ENCODE peak calls at places on chromosomes 1 and 21, in seven cellular contexts. One of them, this sample, is unnamed.

GRCh38 chr1:8473121-8473891 is 155.4 kb downstream of the SLC45A1 start:
- DNase-seq in mesendoderm: no peak
- DNase-seq in H9: no peak
- DNase-seq in H1: no peak
- DNase-seq in IMR-90: no peak
- DNase-seq in trophoblast cell: no peak
- DNase-seq in mesenchymal stem cell: no peak
- DNase-seq in this sample: no peak

GRCh38 chr1:174269932-174270651 is 110.8 kb downstream of the RABGAP1L start:
- DNase-seq in mesendoderm: no peak
- DNase-seq in trophoblast cell: no peak
- DNase-seq in H9: no peak
- DNase-seq in IMR-90: no peak
- DNase-seq in mesenchymal stem cell: no peak
- DNase-seq in H1: no peak
- DNase-seq in this sample: no peak

GRCh38 chr1:2027961-2028583 is 8.9 kb downstream of the GABRD start:
- DNase-seq in IMR-90: no peak
- DNase-seq in H9: no peak
- DNase-seq in mesenchymal stem cell: no peak
- DNase-seq in mesendoderm: no peak
- DNase-seq in H1: no peak
- DNase-seq in trophoblast cell: no peak
- DNase-seq in this sample: no peak

GRCh38 chr1:93716974-93717373 is 35.3 kb upstream of the BCAR3 start:
- DNase-seq in trophoblast cell: no peak
- DNase-seq in mesenchymal stem cell: no peak
- DNase-seq in H9: no peak
- DNase-seq in IMR-90: peak; percentile 53
- DNase-seq in mesendoderm: peak; percentile 63
- DNase-seq in H1: no peak
- DNase-seq in this sample: no peak

GRCh38 chr1:60547821-60548220 is 474.3 kb upstream of the C1orf87 start:
- DNase-seq in mesendoderm: no peak
- DNase-seq in IMR-90: no peak
- DNase-seq in mesenchymal stem cell: no peak
- DNase-seq in H1: no peak
- DNase-seq in H9: no peak
- DNase-seq in trophoblast cell: no peak
- DNase-seq in this sample: no peak

GRCh38 chr1:67632811-67633478 is 52.1 kb upstream of the GADD45A start:
- DNase-seq in mesendoderm: no peak
- DNase-seq in mesenchymal stem cell: no peak
- DNase-seq in H1: peak; percentile 17
- DNase-seq in H9: no peak
- DNase-seq in trophoblast cell: peak; percentile 78
- DNase-seq in IMR-90: no peak
- DNase-seq in this sample: no peak

GRCh38 chr21:23887709-23888303 is 1719.5 kb downstream of the MRPL39 start:
- DNase-seq in H9: no peak
- DNase-seq in mesendoderm: no peak
- DNase-seq in mesenchymal stem cell: no peak
- DNase-seq in trophoblast cell: no peak
- DNase-seq in H1: no peak
- DNase-seq in IMR-90: no peak
- DNase-seq in this sample: no peak

GRCh38 chr1:8678688-8679410 is 138.6 kb downstream of the RERE start:
- DNase-seq in mesendoderm: no peak
- DNase-seq in trophoblast cell: no peak
- DNase-seq in mesenchymal stem cell: peak; percentile 58
- DNase-seq in IMR-90: no peak
- DNase-seq in H1: no peak
- DNase-seq in H9: no peak
- DNase-seq in this sample: no peak

GRCh38 chr1:6447016-6447817 is 18.8 kb downstream of the TNFRSF25 start:
- DNase-seq in H9: peak; percentile 83
- DNase-seq in mesenchymal stem cell: no peak
- DNase-seq in IMR-90: no peak
- DNase-seq in H1: peak; percentile 76
- DNase-seq in mesendoderm: peak; percentile 56
- DNase-seq in trophoblast cell: no peak
- DNase-seq in this sample: peak; percentile 72

GRCh38 chr1:45846931-45847330 is 43.5 kb downstream of the MAST2 start:
- DNase-seq in mesendoderm: no peak
- DNase-seq in H9: no peak
- DNase-seq in mesenchymal stem cell: peak; percentile 22
- DNase-seq in trophoblast cell: peak; percentile 58
- DNase-seq in H1: no peak
- DNase-seq in IMR-90: peak; percentile 59
- DNase-seq in this sample: no peak

GRCh38 chr1:230542054-230542453 is 100.2 kb upstream of the COG2 start:
- DNase-seq in mesenchymal stem cell: peak; percentile 45
- DNase-seq in H1: no peak
- DNase-seq in mesendoderm: no peak
- DNase-seq in H9: no peak
- DNase-seq in IMR-90: no peak
- DNase-seq in trophoblast cell: no peak
- DNase-seq in this sample: no peak

GRCh38 chr1:160143695-160144094 is 7.7 kb upstream of the ATP1A4 start:
- DNase-seq in mesendoderm: no peak
- DNase-seq in mesenchymal stem cell: no peak
- DNase-seq in H1: no peak
- DNase-seq in IMR-90: no peak
- DNase-seq in trophoblast cell: no peak
- DNase-seq in H9: no peak
- DNase-seq in this sample: no peak

GRCh38 chr1:184568148-184568547 is 181.3 kb downstream of the C1orf21 start:
- DNase-seq in H9: no peak
- DNase-seq in trophoblast cell: no peak
- DNase-seq in H1: no peak
- DNase-seq in mesenchymal stem cell: no peak
- DNase-seq in IMR-90: no peak
- DNase-seq in mesendoderm: no peak
- DNase-seq in this sample: no peak
- H3K4me2 ChIP-seq in H9: no peak overlapping the region
- H3K4me2 ChIP-seq in trophoblast cell: no peak overlapping the region
- H3K4me2 ChIP-seq in H1: no peak overlapping the region
- H3K4me2 ChIP-seq in mesenchymal stem cell: no peak overlapping the region
- H3K4me2 ChIP-seq in IMR-90: no peak overlapping the region
- H3K4me2 ChIP-seq in mesendoderm: no peak overlapping the region
- H3K4me2 ChIP-seq in this sample: no peak overlapping the region

DNA sequence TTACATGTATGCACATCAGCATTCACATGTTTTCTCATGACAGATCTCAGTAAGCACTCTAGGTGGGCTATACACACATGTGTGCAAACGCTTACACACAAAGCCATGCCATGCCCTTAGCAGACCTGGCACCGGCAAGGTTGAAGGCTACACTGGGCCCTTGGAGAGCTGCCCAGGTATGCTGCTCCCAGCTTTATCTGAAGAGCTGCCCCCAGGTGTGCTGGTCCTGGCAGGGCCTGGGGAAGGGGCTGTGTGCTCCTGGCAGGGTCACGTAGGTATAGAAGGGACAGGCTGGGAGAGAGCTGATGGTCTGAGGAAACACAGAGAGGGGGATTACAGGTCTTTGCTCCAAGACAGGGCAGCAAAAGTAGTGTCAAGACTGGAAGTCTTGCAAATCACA is 146.7 kb upstream of the VANGL1 start:
- DNase-seq in mesendoderm: no peak
- DNase-seq in mesenchymal stem cell: no peak
- DNase-seq in H1: peak; percentile 19
- DNase-seq in H9: no peak
- DNase-seq in trophoblast cell: no peak
- DNase-seq in IMR-90: no peak
- DNase-seq in this sample: no peak
- H3K4ac ChIP-seq in mesendoderm: no peak overlapping the region
- H3K4ac ChIP-seq in mesenchymal stem cell: no peak overlapping the region
- H3K4ac ChIP-seq in H1: no peak overlapping the region
- H3K4ac ChIP-seq in H9: no peak overlapping the region
- H3K4ac ChIP-seq in trophoblast cell: no peak overlapping the region
- H3K4ac ChIP-seq in IMR-90: peak overlapping the region; percentile 68
- H3K4ac ChIP-seq in this sample: no peak overlapping the region

DNA sequence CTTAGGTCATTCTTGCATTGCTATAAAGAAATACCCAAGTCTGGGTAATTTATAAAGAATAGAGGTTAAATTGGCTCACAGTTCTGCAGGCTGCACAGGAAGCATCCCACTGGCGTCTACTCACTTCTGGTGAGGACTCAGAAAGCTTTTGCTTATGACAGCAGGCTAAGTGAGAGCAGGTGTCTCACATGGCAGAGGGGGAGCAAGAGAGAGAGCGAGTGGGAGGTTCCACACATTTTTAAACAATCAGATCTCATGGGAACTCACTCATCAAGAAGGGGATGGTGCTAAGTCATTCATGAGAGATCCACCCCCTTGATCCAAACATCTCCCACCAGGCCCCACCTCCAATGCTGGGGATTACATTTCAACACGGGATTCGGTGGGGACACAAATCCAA is 13.6 kb upstream of the RGS4 start:
- DNase-seq in mesenchymal stem cell: no peak
- DNase-seq in mesendoderm: peak; percentile 19
- DNase-seq in IMR-90: no peak
- DNase-seq in H9: no peak
- DNase-seq in H1: no peak
- DNase-seq in trophoblast cell: no peak
- DNase-seq in this sample: no peak
- H3K4me1 ChIP-seq in mesenchymal stem cell: no peaks in the 10 kb centered on the region
- H3K4me1 ChIP-seq in mesendoderm: no peaks in the 10 kb centered on the region
- H3K4me1 ChIP-seq in IMR-90: peaks cover 4% of the 10 kb centered on the region
- H3K4me1 ChIP-seq in H9: no peaks in the 10 kb centered on the region
- H3K4me1 ChIP-seq in H1: no peaks in the 10 kb centered on the region
- H3K4me1 ChIP-seq in trophoblast cell: no peaks in the 10 kb centered on the region
- H3K4me1 ChIP-seq in this sample: peaks cover 3% of the 10 kb centered on the region

GRCh38 chr1:17523487-17524029 is 15.9 kb upstream of the ARHGEF10L start:
- DNase-seq in H9: no peak
- DNase-seq in IMR-90: no peak
- DNase-seq in H1: no peak
- DNase-seq in trophoblast cell: no peak
- DNase-seq in mesenchymal stem cell: no peak
- DNase-seq in mesendoderm: no peak
- DNase-seq in this sample: no peak

GRCh38 chr1:17520473-17521319 is 18.8 kb upstream of the ARHGEF10L start:
- DNase-seq in mesendoderm: no peak
- DNase-seq in H1: no peak
- DNase-seq in trophoblast cell: no peak
- DNase-seq in IMR-90: no peak
- DNase-seq in mesenchymal stem cell: no peak
- DNase-seq in H9: no peak
- DNase-seq in this sample: no peak

GRCh38 chr1:17521946-17522612 is 17.4 kb upstream of the ARHGEF10L start:
- DNase-seq in H9: peak; percentile 50
- DNase-seq in trophoblast cell: no peak
- DNase-seq in mesendoderm: no peak
- DNase-seq in IMR-90: no peak
- DNase-seq in mesenchymal stem cell: no peak
- DNase-seq in H1: peak; percentile 67
- DNase-seq in this sample: no peak

GRCh38 chr1:17516303-17517214 is 22.9 kb upstream of the ARHGEF10L start:
- DNase-seq in mesenchymal stem cell: no peak
- DNase-seq in mesendoderm: peak; percentile 47
- DNase-seq in H9: no peak
- DNase-seq in trophoblast cell: no peak
- DNase-seq in IMR-90: no peak
- DNase-seq in H1: no peak
- DNase-seq in this sample: no peak

GRCh38 chr1:17520041-17520440 is 19.5 kb upstream of the ARHGEF10L start:
- DNase-seq in trophoblast cell: peak; percentile 86
- DNase-seq in H9: no peak
- DNase-seq in mesendoderm: no peak
- DNase-seq in IMR-90: no peak
- DNase-seq in H1: no peak
- DNase-seq in mesenchymal stem cell: no peak
- DNase-seq in this sample: no peak
- H3K4me2 ChIP-seq in trophoblast cell: no peak overlapping the region
- H3K4me2 ChIP-seq in H9: no peak overlapping the region
- H3K4me2 ChIP-seq in mesendoderm: no peak overlapping the region
- H3K4me2 ChIP-seq in IMR-90: no peak overlapping the region
- H3K4me2 ChIP-seq in H1: no peak overlapping the region
- H3K4me2 ChIP-seq in mesenchymal stem cell: no peak overlapping the region
- H3K4me2 ChIP-seq in this sample: no peak overlapping the region

GRCh38 chr1:171835891-171836290 is 5.4 kb upstream of the DNM3 start:
- DNase-seq in H1: no peak
- DNase-seq in mesenchymal stem cell: no peak
- DNase-seq in IMR-90: no peak
- DNase-seq in trophoblast cell: no peak
- DNase-seq in H9: no peak
- DNase-seq in mesendoderm: no peak
- DNase-seq in this sample: no peak

GRCh38 chr1:171834831-171835230 is 6.5 kb upstream of the DNM3 start:
- DNase-seq in trophoblast cell: no peak
- DNase-seq in mesenchymal stem cell: no peak
- DNase-seq in mesendoderm: no peak
- DNase-seq in H9: no peak
- DNase-seq in H1: no peak
- DNase-seq in IMR-90: no peak
- DNase-seq in this sample: no peak

GRCh38 chr1:171828794-171829193 is 12.5 kb upstream of the DNM3 start:
- DNase-seq in H9: no peak
- DNase-seq in H1: no peak
- DNase-seq in IMR-90: no peak
- DNase-seq in mesenchymal stem cell: no peak
- DNase-seq in trophoblast cell: no peak
- DNase-seq in mesendoderm: no peak
- DNase-seq in this sample: no peak

GRCh38 chr1:171833091-171833822 is 8.0 kb upstream of the DNM3 start:
- DNase-seq in trophoblast cell: no peak
- DNase-seq in IMR-90: peak; percentile 29
- DNase-seq in mesendoderm: no peak
- DNase-seq in H1: no peak
- DNase-seq in H9: no peak
- DNase-seq in mesenchymal stem cell: no peak
- DNase-seq in this sample: no peak
- H3K4ac ChIP-seq in trophoblast cell: no peak overlapping the region
- H3K4ac ChIP-seq in IMR-90: no peak overlapping the region
- H3K4ac ChIP-seq in mesendoderm: no peak overlapping the region
- H3K4ac ChIP-seq in H1: no peak overlapping the region
- H3K4ac ChIP-seq in H9: no peak overlapping the region
- H3K4ac ChIP-seq in mesenchymal stem cell: no peak overlapping the region
- H3K4ac ChIP-seq in this sample: no peak overlapping the region

GRCh38 chr1:27303509-27303908 is 18.5 kb upstream of the TMEM222 start:
- DNase-seq in mesenchymal stem cell: no peak
- DNase-seq in mesendoderm: no peak
- DNase-seq in trophoblast cell: no peak
- DNase-seq in H1: no peak
- DNase-seq in IMR-90: no peak
- DNase-seq in H9: no peak
- DNase-seq in this sample: no peak
- H3K4me1 ChIP-seq in mesenchymal stem cell: peaks cover 49% of the 10 kb centered on the region
- H3K4me1 ChIP-seq in mesendoderm: peaks cover 15% of the 10 kb centered on the region
- H3K4me1 ChIP-seq in trophoblast cell: peaks cover 19% of the 10 kb centered on the region
- H3K4me1 ChIP-seq in H1: peaks cover 36% of the 10 kb centered on the region
- H3K4me1 ChIP-seq in IMR-90: peaks cover 26% of the 10 kb centered on the region
- H3K4me1 ChIP-seq in H9: peaks cover 15% of the 10 kb centered on the region
- H3K4me1 ChIP-seq in this sample: peaks cover 44% of the 10 kb centered on the region

DNA sequence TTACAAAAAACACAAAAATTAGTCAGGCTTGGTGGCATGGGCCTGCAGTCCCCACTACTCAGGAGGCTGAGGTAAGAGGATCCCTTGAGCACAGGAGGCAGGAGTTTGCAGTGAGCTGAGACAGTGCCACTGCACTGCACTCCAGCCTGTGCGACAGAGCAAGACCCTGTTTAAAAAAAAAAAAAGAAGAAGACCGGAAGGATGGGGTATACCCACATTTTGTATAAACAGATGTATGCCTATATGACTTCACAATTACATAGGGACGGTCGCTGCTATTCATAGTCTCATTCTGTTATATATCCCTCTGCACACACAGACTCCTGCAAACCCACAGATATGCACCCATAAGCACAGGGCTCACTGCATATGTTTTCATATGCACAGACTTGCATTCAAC is 12.7 kb downstream of the LCK start:
- DNase-seq in H9: no peak
- DNase-seq in IMR-90: no peak
- DNase-seq in mesenchymal stem cell: no peak
- DNase-seq in trophoblast cell: no peak
- DNase-seq in mesendoderm: no peak
- DNase-seq in H1: no peak
- DNase-seq in this sample: no peak
- H3K4me2 ChIP-seq in H9: no peak overlapping the region
- H3K4me2 ChIP-seq in IMR-90: no peak overlapping the region
- H3K4me2 ChIP-seq in mesenchymal stem cell: no peak overlapping the region
- H3K4me2 ChIP-seq in trophoblast cell: no peak overlapping the region
- H3K4me2 ChIP-seq in mesendoderm: no peak overlapping the region
- H3K4me2 ChIP-seq in H1: no peak overlapping the region
- H3K4me2 ChIP-seq in this sample: no peak overlapping the region